ENCODE peak calls at places on chromosomes 7 and 10, in seven cellular contexts. T is heart right ventricle, A is K562, Y is left ventricle myocardium inferior, I is esophagus squamous epithelium, G is mammary epithelial cell, O is hepatocyte. N is an unnamed sample.

GRCh38 chr10:80504158-80504811 is 33.4 kb upstream of the SH2D4B start:
- DNase-seq in T (no peak), A (peak; percentile 83), Y (no peak), I (no peak), G (no peak), O (peak; percentile 72), N (no peak)

GRCh38 chr7:81956520-81956919 is 186.7 kb upstream of the HGF start:
- DNase-seq in T (no peak), A (no peak), Y (no peak), I (no peak), G (no peak), O (peak; percentile 46), N (no peak)

GRCh38 chr7:47375121-47375551 is 206.8 kb downstream of the TNS3 start:
- DNase-seq in T (no peak), A (no peak), Y (no peak), I (no peak), G (no peak), O (no peak), N (peak; percentile 63)

GRCh38 chr7:111532625-111533024 is 29.7 kb downstream of the IMMP2L start:
- DNase-seq in T (no peak), A (no peak), Y (peak; percentile 16), I (no peak), G (no peak), O (no peak), N (no peak)

GRCh38 chr10:22427890-22428571 is 82.7 kb downstream of the SPAG6 start:
- DNase-seq in T (no peak), A (no peak), Y (no peak), I (no peak), G (peak; percentile 90), O (peak; percentile 28), N (peak; percentile 47)

GRCh38 chr10:24331457-24331856 is 122.5 kb downstream of the KIAA1217 start:
- DNase-seq in T (peak; percentile 20), A (no peak), Y (peak; percentile 36), I (no peak), G (peak; percentile 68), O (peak; percentile 23), N (no peak)

GRCh38 chr7:93117852-93118530 is at the start of gene SAMD9:
- DNase-seq in T (no peak), A (no peak), Y (no peak), I (no peak), G (peak; percentile 72), O (peak; percentile 48), N (peak; percentile 71)

GRCh38 chr7:158494162-158494586 is 93.4 kb downstream of the PTPRN2 start:
- DNase-seq in T (no peak), A (no peak), Y (no peak), I (no peak), G (no peak), O (no peak), N (no peak)

GRCh38 chr7:34013421-34013820 is 108.1 kb downstream of the BMPER start:
- DNase-seq in T (no peak), A (no peak), Y (no peak), I (no peak), G (no peak), O (no peak), N (no peak)

GRCh38 chr7:134140889-134141867 is 14.0 kb downstream of the LRGUK start:
- DNase-seq in T (peak; percentile 64), A (peak; percentile 90), Y (peak; percentile 66), I (no peak), G (peak; percentile 32), O (peak; percentile 75), N (peak; percentile 34)

GRCh38 chr7:138565451-138566114 is 105.5 kb downstream of the TRIM24 start:
- DNase-seq in T (no peak), A (no peak), Y (no peak), I (no peak), G (peak; percentile 32), O (peak; percentile 22), N (no peak)

GRCh38 chr10:122113161-122113944 is 124.4 kb downstream of the TACC2 start:
- DNase-seq in T (peak; percentile 74), A (peak; percentile 16), Y (peak; percentile 73), I (no peak), G (peak; percentile 58), O (peak; percentile 85), N (peak; percentile 82)

GRCh38 chr7:33903770-33904679 is 1.3 kb upstream of the BMPER start:
- DNase-seq in T (peak; percentile 40), A (no peak), Y (peak; percentile 41), I (no peak), G (peak; percentile 38), O (peak; percentile 54), N (peak; percentile 50)

GRCh38 chr7:5603193-5604140 is 178.0 kb downstream of the RNF216 start:
- DNase-seq in T (no peak), A (peak; percentile 37), Y (no peak), I (no peak), G (no peak), O (no peak), N (no peak)

GRCh38 chr10:71671983-71672535 is 47.5 kb downstream of the C10orf105 start:
- DNase-seq in T (no peak), A (peak; percentile 69), Y (no peak), I (no peak), G (no peak), O (no peak), N (no peak)

GRCh38 chr7:69599879-69600764 is 1.8 kb downstream of the AUTS2 start:
- DNase-seq in T (peak; percentile 21), A (no peak), Y (no peak), I (no peak), G (no peak), O (peak; percentile 32), N (no peak)

DNA sequence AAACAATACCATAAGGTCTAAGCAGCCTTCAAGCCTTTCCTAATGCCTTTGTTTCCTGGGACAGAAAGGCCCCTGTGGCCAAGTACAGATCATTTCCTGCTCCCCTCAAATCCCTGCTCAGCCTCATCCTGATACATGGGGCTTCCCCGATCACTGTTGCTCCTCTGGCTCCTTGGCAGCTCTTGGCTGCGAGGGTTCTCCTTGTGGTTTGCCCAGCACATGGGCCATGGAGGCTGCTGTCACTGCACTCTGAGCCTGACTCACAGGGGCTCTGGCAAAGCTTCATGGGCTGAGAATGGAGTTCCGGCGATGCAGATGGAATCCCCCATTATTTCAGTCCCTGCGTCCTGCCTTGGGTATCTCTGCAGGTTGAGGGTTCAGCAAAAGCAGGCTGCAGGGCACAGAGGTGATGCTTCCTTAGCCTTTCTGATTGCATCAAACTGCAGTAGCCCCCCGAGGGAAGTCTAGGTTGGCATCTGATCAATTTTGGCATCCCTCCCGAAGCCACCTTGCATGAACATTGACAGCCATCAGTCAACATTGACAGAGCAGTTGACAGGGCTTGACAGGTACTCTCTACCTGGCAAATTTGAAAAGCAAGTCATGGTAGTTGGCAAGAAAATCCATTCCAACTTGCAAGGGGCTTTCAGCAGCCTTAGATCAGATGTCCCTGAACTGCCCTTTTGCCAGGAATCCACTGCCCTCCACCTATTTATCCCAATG is 168.6 kb downstream of the GFRA1 start:
- DNase-seq in T (no peak), A (no peak), Y (no peak), I (no peak), G (no peak), O (no peak), N (no peak)
- H3K27me3 ChIP-seq in T (no peaks in the 10 kb centered on the region), A (no peaks in the 10 kb centered on the region), Y (peaks cover 6% of the 10 kb centered on the region), I (no peaks in the 10 kb centered on the region), G (no peaks in the 10 kb centered on the region), O (no peaks in the 10 kb centered on the region), N (no peaks in the 10 kb centered on the region)

GRCh38 chr10:32971536-32972091 is 13.6 kb upstream of the ITGB1 start:
- DNase-seq in T (no peak), A (peak; percentile 46), Y (no peak), I (no peak), G (no peak), O (peak; percentile 44), N (no peak)

GRCh38 chr10:32972929-32973328 is 14.9 kb upstream of the ITGB1 start:
- DNase-seq in T (no peak), A (no peak), Y (no peak), I (no peak), G (peak; percentile 35), O (no peak), N (no peak)

GRCh38 chr10:32976338-32976737 is 18.3 kb upstream of the ITGB1 start:
- DNase-seq in T (no peak), A (no peak), Y (no peak), I (no peak), G (no peak), O (no peak), N (no peak)

GRCh38 chr10:32970910-32971309 is 12.9 kb upstream of the ITGB1 start:
- DNase-seq in T (no peak), A (no peak), Y (no peak), I (no peak), G (no peak), O (no peak), N (no peak)

GRCh38 chr10:32972454-32972853 is 14.4 kb upstream of the ITGB1 start:
- DNase-seq in T (no peak), A (no peak), Y (no peak), I (no peak), G (no peak), O (no peak), N (no peak)
- H3K27ac ChIP-seq in T (peak overlapping the region; percentile 56), A (peak overlapping the region; percentile 74), Y (peak overlapping the region; percentile 61), I (no peak overlapping the region), G (no peak overlapping the region), O (peak overlapping the region; percentile 20), N (no peak overlapping the region)

GRCh38 chr7:148330822-148331221 is 259.7 kb upstream of the C7orf33 start:
- DNase-seq in T (no peak), A (no peak), Y (no peak), I (no peak), G (no peak), O (no peak), N (no peak)
- H3K27me3 ChIP-seq in T (peaks cover 15% of the 10 kb centered on the region), A (no peaks in the 10 kb centered on the region), Y (peaks cover 26% of the 10 kb centered on the region), I (peaks cover 5% of the 10 kb centered on the region), G (no peaks in the 10 kb centered on the region), O (no peaks in the 10 kb centered on the region), N (no peaks in the 10 kb centered on the region)

GRCh38 chr7:77271766-77272165 is 72.1 kb upstream of the FGL2 start:
- DNase-seq in T (no peak), A (no peak), Y (no peak), I (no peak), G (no peak), O (no peak), N (no peak)

GRCh38 chr7:77266162-77266807 is 66.7 kb upstream of the FGL2 start:
- DNase-seq in T (no peak), A (no peak), Y (no peak), I (no peak), G (no peak), O (no peak), N (no peak)

GRCh38 chr7:77270081-77270480 is 70.5 kb upstream of the FGL2 start:
- DNase-seq in T (no peak), A (no peak), Y (no peak), I (no peak), G (no peak), O (no peak), N (no peak)

GRCh38 chr7:77265666-77266065 is 66.0 kb upstream of the FGL2 start:
- DNase-seq in T (no peak), A (no peak), Y (no peak), I (no peak), G (no peak), O (no peak), N (no peak)

DNA sequence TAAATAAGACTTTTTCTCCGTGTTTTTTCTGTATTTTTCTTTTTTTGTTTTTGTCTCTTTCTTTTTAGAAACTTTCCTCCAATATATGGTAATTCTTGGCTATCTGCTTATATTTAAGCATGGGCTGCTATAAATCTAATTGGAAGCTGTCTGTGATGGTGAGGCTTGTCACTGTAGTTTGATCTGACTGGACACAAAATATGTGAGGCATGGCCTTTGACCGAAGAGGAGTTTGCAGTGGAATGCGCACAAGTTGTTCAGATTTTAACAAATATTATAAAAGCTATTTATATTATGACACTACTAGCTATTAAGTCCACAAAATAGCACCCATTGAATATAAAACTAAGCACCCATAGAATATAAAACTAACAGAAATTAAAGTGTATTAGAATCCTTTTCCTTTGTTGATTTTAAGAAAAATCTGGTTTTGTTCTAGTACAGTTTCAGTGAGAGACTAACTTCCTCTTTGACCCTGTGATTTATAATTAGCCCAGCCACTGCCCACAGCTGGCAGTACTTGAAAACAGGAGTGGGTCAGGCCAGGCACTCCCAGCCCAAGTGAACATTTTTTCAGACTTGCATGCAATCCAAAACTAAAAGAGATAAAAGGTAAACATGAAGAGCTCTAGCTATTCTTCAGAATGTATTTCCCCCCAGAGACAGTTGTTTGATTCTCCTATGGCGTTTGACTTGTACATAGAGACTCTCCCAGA is 69.9 kb upstream of the FGL2 start:
- DNase-seq in T (no peak), A (no peak), Y (no peak), I (no peak), G (no peak), O (no peak), N (no peak)
- H3K27ac ChIP-seq in T (peak overlapping the region; percentile 32), A (no peak overlapping the region), Y (peak overlapping the region; percentile 62), I (no peak overlapping the region), G (no peak overlapping the region), O (no peak overlapping the region), N (no peak overlapping the region)

N was measured in SJSA1.